ENCODE peak calls at places on chromosome 9, in five cellular contexts. V, K, J, C and I are unnamed samples.

GRCh38 chr9:108333406-108334031 is 522.3 kb downstream of the ACTL7B start:
- DNase-seq in K (no peak), J (no peak), C (no peak), V (no peak), I (no peak)

GRCh38 chr9:109014267-109015025 is 1.1 kb upstream of the CTNNAL1 start:
- DNase-seq in C (no peak), V (no peak), K (peak; percentile 74), J (no peak), I (no peak)

GRCh38 chr9:109513871-109514270 is 15.8 kb upstream of the PTPN3 start:
- DNase-seq in V (no peak), K (no peak), C (no peak), J (no peak), I (no peak)

GRCh38 chr9:93306081-93306480 is 122.1 kb downstream of the WNK2 start:
- DNase-seq in K (peak; percentile 36), V (no peak), C (no peak), J (no peak), I (no peak)

GRCh38 chr9:109329274-109330258 is 8.7 kb upstream of the EPB41L4B start:
- DNase-seq in C (no peak), K (no peak), V (peak; percentile 80), J (no peak), I (no peak)

GRCh38 chr9:108543251-108543768 is 312.5 kb downstream of the ACTL7B start:
- DNase-seq in K (no peak), J (no peak), C (no peak), V (peak; percentile 74), I (no peak)

GRCh38 chr9:133403766-133404439 is 13.9 kb downstream of the REXO4 start:
- DNase-seq in V (no peak), C (peak; percentile 49), K (peak; percentile 86), J (peak; percentile 37), I (no peak)

GRCh38 chr9:3585616-3586015 is 59.8 kb upstream of the RFX3 start:
- DNase-seq in K (no peak), J (no peak), V (no peak), C (no peak), I (no peak)

GRCh38 chr9:116798521-116798920 is 111.4 kb downstream of the TRIM32 start:
- DNase-seq in C (no peak), J (no peak), K (no peak), V (no peak), I (no peak)

GRCh38 chr9:34252670-34253459 is 74.0 kb downstream of the UBAP1 start:
- DNase-seq in K (peak; percentile 84), J (peak; percentile 16), V (peak; percentile 31), C (peak; percentile 16), I (no peak)